ENCODE peak calls at places on chromosomes 3 and 15, in seven cellular contexts. A, J, H, Z, Y, N and S are unnamed samples.

GRCh38 chr3:162354343-162354742 is 857.7 kb downstream of the OTOL1 start:
- DNase-seq in A (no peak), Y (no peak), N (no peak), H (no peak), J (no peak), Z (no peak), S (no peak)

GRCh38 chr3:16300282-16300681 is 35.3 kb downstream of the OXNAD1 start:
- DNase-seq in N (no peak), J (no peak), H (no peak), Z (no peak), Y (no peak), A (no peak), S (no peak)

GRCh38 chr3:178778579-178778978 is 242.3 kb downstream of the KCNMB2 start:
- DNase-seq in Z (no peak), N (no peak), Y (no peak), H (no peak), J (no peak), A (no peak), S (no peak)

GRCh38 chr3:123872621-123873020 is 11.5 kb downstream of the MYLK start:
- DNase-seq in H (no peak), Y (no peak), Z (no peak), A (no peak), N (no peak), J (no peak), S (no peak)

GRCh38 chr15:83858820-83859505 is 205.0 kb downstream of the ADAMTSL3 start:
- DNase-seq in H (no peak), Y (no peak), A (no peak), N (no peak), Z (no peak), J (no peak), S (no peak)

GRCh38 chr3:102181202-102181920 is 253.5 kb upstream of the ZPLD1 start:
- DNase-seq in N (no peak), A (no peak), H (no peak), J (no peak), Y (no peak), Z (no peak), S (no peak)

GRCh38 chr3:156648086-156648485 is 26.3 kb upstream of the TIPARP start:
- DNase-seq in H (no peak), N (no peak), Z (no peak), J (no peak), Y (no peak), A (no peak), S (peak; percentile 38)

GRCh38 chr3:157094751-157095480 is 65.0 kb downstream of the CCNL1 start:
- DNase-seq in N (no peak), A (no peak), J (no peak), Y (no peak), H (no peak), Z (no peak), S (no peak)

GRCh38 chr3:37904614-37905047 is 43.0 kb downstream of the CTDSPL start:
- DNase-seq in Z (no peak), H (no peak), Y (no peak), A (no peak), J (no peak), N (no peak), S (no peak)

GRCh38 chr3:50299638-50299928 is 378 bp upstream of the HYAL3 start:
- DNase-seq in Y (no peak), H (no peak), A (no peak), J (no peak), Z (no peak), N (no peak), S (no peak)

GRCh38 chr3:190183121-190183520 is 62.4 kb upstream of the P3H2 start:
- DNase-seq in Z (no peak), Y (peak; percentile 86), J (no peak), A (no peak), N (no peak), H (peak; percentile 87), S (peak; percentile 91)

GRCh38 chr3:129160891-129161859 is at the start of gene ISY1:
- DNase-seq in Y (peak; percentile 93), Z (peak; percentile 94), N (peak; percentile 96), A (peak; percentile 90), J (peak; percentile 87), H (peak; percentile 97), S (peak; percentile 89)

GRCh38 chr15:44029003-44029402 is 166.1 kb downstream of the FRMD5 start:
- DNase-seq in Y (no peak), Z (no peak), A (no peak), N (no peak), H (no peak), J (no peak), S (no peak)

GRCh38 chr3:30290479-30290878 is 315.9 kb upstream of the TGFBR2 start:
- DNase-seq in A (no peak), H (no peak), J (no peak), Y (no peak), Z (no peak), N (no peak), S (no peak)

GRCh38 chr15:36844453-36845094 is 255.8 kb downstream of the MEIS2 start:
- DNase-seq in Z (peak; percentile 61), J (no peak), H (no peak), N (no peak), Y (no peak), A (no peak), S (no peak)

GRCh38 chr3:62529230-62529629 is 155.9 kb upstream of the FEZF2 start:
- DNase-seq in Y (peak; percentile 5), N (peak; percentile 4), J (no peak), H (no peak), Z (no peak), A (peak; percentile 31), S (no peak)

GRCh38 chr15:70643106-70643782 is 120.1 kb downstream of the UACA start:
- DNase-seq in Z (no peak), A (no peak), Y (no peak), N (no peak), J (no peak), H (no peak), S (no peak)

GRCh38 chr3:76656531-76657070 is 383.3 kb upstream of the ROBO2 start:
- DNase-seq in A (no peak), Y (no peak), Z (no peak), J (no peak), H (no peak), N (no peak), S (no peak)

GRCh38 chr3:76646921-76647562 is 392.9 kb upstream of the ROBO2 start:
- DNase-seq in Z (no peak), J (no peak), H (no peak), N (no peak), Y (no peak), A (no peak), S (no peak)

GRCh38 chr3:76651784-76652183 is 388.1 kb upstream of the ROBO2 start:
- DNase-seq in N (no peak), Y (no peak), J (no peak), H (no peak), Z (no peak), A (no peak), S (no peak)

GRCh38 chr3:76657909-76658308 is 382.0 kb upstream of the ROBO2 start:
- DNase-seq in Z (no peak), A (no peak), N (no peak), Y (no peak), H (no peak), J (no peak), S (no peak)

DNA sequence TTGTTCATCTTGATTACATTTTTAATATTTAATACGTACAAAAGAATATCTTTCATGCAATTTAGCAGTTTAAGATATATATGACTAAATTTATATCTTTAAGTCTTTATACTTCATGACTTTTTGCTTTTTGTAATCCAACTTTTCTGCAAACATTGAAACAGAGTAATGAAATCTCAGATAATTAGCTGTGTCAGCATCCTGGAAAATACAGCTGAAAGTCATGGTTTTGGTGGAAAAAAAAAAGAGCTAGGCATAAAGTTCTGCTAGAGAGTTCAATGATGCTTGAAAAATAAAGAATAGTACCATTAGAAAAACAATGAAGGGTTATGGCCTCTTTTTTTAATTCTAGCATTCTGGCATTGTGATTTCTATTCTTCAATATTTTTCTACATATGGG is 387.4 kb upstream of the ROBO2 start:
- DNase-seq in H (no peak), Y (no peak), A (no peak), J (no peak), N (no peak), Z (no peak), S (no peak)
- H3K4me3 ChIP-seq in H (no peak overlapping the region), Y (no peak overlapping the region), A (no peak overlapping the region), J (no peak overlapping the region), N (no peak overlapping the region), Z (no peak overlapping the region), S (no peak overlapping the region)

GRCh38 chr3:126353694-126354321 is 3.4 kb downstream of the KLF15 start:
- DNase-seq in N (no peak), A (no peak), Y (no peak), Z (peak; percentile 66), H (no peak), J (peak; percentile 54), S (no peak)

GRCh38 chr3:126354776-126355175 is 2.4 kb downstream of the KLF15 start:
- DNase-seq in J (peak; percentile 65), N (no peak), H (no peak), A (no peak), Z (peak; percentile 62), Y (no peak), S (no peak)

GRCh38 chr3:126351771-126352475 is 5.3 kb downstream of the KLF15 start:
- DNase-seq in N (no peak), H (no peak), J (peak; percentile 54), A (no peak), Y (no peak), Z (peak; percentile 63), S (no peak)

GRCh38 chr3:126351086-126351770 is 6.0 kb downstream of the KLF15 start:
- DNase-seq in H (no peak), Z (peak; percentile 63), N (no peak), A (no peak), Y (no peak), J (peak; percentile 47), S (no peak)

GRCh38 chr3:126352476-126353454 is 4.4 kb downstream of the KLF15 start:
- DNase-seq in Y (no peak), Z (peak; percentile 72), A (no peak), J (peak; percentile 55), H (no peak), N (no peak), S (no peak)
- H3K4me3 ChIP-seq in Y (no peak overlapping the region), Z (no peak overlapping the region), A (no peak overlapping the region), J (no peak overlapping the region), H (no peak overlapping the region), N (no peak overlapping the region), S (no peak overlapping the region)

DNA sequence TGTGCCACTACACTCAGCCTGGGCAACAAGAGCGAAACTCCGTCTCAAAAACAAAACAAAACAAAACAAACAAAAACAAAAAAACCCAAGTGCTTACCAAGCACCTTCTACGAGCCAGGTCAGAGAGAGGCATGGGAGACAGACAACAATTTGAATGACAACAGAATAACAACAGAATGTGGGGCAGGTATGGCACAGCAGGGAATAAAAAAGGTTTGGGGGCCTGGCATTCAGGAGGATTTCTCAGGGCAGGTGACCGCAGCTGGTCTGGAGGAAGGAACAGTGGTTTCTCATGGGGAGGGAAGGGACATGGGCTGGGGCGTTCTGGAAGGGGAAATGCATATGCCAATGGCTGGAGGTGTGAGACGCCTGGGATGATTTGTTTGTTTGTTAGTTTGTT is 22.5 kb upstream of the PARL start:
- DNase-seq in H (no peak), J (no peak), A (no peak), Z (no peak), Y (no peak), N (no peak), S (no peak)
- H3K4me3 ChIP-seq in H (no peak overlapping the region), J (no peak overlapping the region), A (no peak overlapping the region), Z (no peak overlapping the region), Y (no peak overlapping the region), N (no peak overlapping the region), S (no peak overlapping the region)

DNA sequence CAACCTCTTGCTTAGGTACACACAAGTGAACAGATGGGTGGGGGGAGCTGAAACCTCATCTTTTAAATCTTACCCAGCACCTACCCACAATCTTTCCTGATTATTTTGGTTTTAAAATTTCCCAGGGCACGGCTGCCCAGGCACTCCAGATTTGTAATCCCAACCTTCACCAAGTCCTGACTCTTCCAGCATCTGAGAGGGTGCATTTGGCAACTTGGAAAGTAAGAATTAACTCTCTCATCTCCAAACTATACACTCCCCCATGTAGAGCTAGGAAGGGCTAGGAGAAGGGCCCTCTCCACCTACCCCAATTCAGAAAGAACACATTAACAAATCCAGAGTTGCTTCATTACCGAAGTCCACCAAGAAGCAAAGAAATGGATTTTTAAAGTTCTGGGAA is 41.7 kb upstream of the PRICKLE2 start:
- DNase-seq in A (no peak), Z (no peak), H (no peak), J (no peak), Y (no peak), N (no peak), S (no peak)
- H3K4me3 ChIP-seq in A (peak overlapping the region; percentile 63), Z (peak overlapping the region; percentile 80), H (no peak overlapping the region), J (no peak overlapping the region), Y (peak overlapping the region; percentile 60), N (no peak overlapping the region), S (peak overlapping the region; percentile 56)